ENCODE peak calls at places on chromosomes 3 and 15, in four cellular contexts. J is body of pancreas, D is breast epithelium, I is heart left ventricle. K is an unnamed sample.

GRCh38 chr3:169945313-169945712 is 21.3 kb upstream of the SEC62 start:
- DNase-seq in J (peak; percentile 62), D (no peak), I (peak; percentile 15), K (peak; percentile 85)

GRCh38 chr3:8607285-8608040 is 37.1 kb downstream of the SSUH2 start:
- DNase-seq in J (peak; percentile 74), D (peak; percentile 62), I (peak; percentile 77), K (peak; percentile 51)

GRCh38 chr3:175432338-175433025 is 573.3 kb downstream of the NAALADL2 start:
- DNase-seq in J (no peak), D (no peak), I (no peak), K (no peak)

GRCh38 chr15:88748651-88749050 is 54.6 kb upstream of the ACAN start:
- DNase-seq in J (no peak), D (no peak), I (no peak), K (no peak)

GRCh38 chr15:33370225-33371020 is 59.7 kb downstream of the RYR3 start:
- DNase-seq in J (no peak), D (no peak), I (no peak), K (no peak)

GRCh38 chr3:137062250-137062649 is 104.5 kb downstream of the IL20RB start:
- DNase-seq in J (no peak), D (no peak), I (no peak), K (no peak)

GRCh38 chr3:40206522-40206921 is 103.0 kb upstream of the EIF1B start:
- DNase-seq in J (no peak), D (no peak), I (no peak), K (no peak)

GRCh38 chr15:51444807-51445206 is 103.4 kb downstream of the GLDN start:
- DNase-seq in J (no peak), D (no peak), I (no peak), K (no peak)

GRCh38 chr15:45522179-45522930 is at the start of gene SLC30A4:
- DNase-seq in J (peak; percentile 68), D (peak; percentile 58), I (peak; percentile 75), K (peak; percentile 95)

GRCh38 chr3:36097180-36097579 is 283.1 kb upstream of the STAC start:
- DNase-seq in J (no peak), D (no peak), I (no peak), K (no peak)
- TF ChIP-seq POLR2A in J (no peak), D (no peak), I (no peak), K (no peak)

DNA sequence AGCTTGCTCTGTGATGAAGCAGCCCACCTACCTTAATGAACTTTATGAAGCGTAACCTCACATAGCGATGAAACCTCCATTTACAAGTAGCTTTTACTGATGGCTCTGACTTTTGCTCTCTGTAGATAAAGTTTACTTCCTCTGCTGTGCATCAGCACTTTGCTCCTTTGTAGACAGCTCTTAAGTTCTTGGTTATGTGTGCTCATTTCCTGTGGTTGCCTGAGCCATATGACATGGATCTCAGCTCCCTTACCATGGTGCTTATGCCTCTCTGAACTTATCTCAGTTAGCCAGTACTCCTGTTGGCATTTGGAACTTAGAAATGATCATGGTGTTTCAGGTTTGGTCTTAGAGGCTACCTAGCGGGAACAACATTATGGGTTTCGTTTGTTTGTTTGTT is 7.8 kb downstream of the MFSD1 start:
- DNase-seq in J (peak; percentile 35), D (no peak), I (no peak), K (peak; percentile 35)
- H3K4me3 ChIP-seq in J (no peak overlapping the region), D (no peak overlapping the region), I (no peak overlapping the region), K (no peak overlapping the region)

GRCh38 chr15:40456299-40456712 is 14.5 kb upstream of the CHST14 start:
- DNase-seq in J (peak; percentile 70), D (peak; percentile 73), I (no peak), K (no peak)
- TF ChIP-seq CTCF in J (no peak), D (no peak), I (no peak), K (no peak)

DNA sequence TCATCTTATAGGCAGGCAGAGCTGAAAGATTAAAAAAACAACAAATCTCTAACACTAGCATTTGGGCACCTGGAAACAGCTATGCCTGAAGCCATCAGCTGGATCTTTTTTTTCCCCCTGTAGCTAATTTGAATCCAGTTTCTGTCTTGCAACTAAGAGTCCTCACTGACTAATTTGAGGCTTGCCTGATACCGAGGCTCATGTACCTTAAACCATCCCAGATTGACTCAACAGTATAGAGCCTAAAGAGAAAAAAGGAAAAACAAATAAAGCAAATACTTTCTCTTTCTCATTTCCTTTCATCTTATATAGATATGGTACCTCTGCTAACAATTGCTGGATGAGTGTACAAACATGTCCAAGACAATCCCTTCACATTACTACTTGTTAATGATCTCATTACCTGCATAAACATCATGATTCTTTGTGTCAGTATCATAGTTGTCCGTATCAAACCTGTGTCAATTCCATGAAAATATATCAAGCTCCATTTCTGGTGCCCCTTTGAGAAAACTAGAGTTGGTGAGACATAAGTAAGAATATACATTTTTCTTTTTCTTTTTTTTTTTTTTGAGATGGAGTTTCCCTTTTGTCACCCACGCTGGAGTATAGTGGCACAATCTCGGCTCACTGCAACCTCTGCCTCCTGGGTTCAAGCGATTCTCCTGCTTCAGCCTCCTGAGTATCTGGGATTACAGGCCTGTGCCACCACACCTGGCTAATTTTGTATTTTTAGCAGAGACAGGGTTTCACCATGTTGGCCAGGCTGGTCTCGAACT is 43.1 kb downstream of the BHLHE40 start:
- DNase-seq in J (no peak), D (no peak), I (no peak), K (no peak)
- TF ChIP-seq POLR2A in J (no peak), D (no peak), I (no peak), K (no peak)

GRCh38 chr3:123678108-123678511 is 93.3 kb upstream of the HACD2 start:
- DNase-seq in J (peak; percentile 37), D (no peak), I (no peak), K (no peak)
- H3K4me3 ChIP-seq in J (no peak overlapping the region), D (no peak overlapping the region), I (no peak overlapping the region), K (no peak overlapping the region)

DNA sequence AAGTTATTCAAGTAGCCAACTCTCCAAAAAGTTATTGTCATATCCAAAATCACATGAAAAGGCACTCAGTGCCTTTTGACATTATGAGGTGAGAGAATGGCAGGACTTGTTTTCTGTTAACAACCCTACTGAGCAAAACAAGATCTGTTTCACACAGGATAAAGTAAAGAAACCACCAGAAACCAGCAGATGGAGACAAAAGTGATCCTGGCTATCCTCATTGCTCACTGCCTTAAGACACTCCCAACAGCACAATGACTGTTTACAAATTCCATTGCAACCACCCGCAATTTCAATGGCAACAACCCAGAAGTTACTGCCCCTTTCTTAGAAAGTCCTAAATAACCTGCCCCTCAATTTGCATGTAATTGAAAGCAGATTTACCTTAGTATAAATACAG is 352.6 kb upstream of the NDN start:
- DNase-seq in J (no peak), D (no peak), I (no peak), K (no peak)
- TF ChIP-seq CTCF in J (no peak), D (no peak), I (no peak), K (no peak)

DNA sequence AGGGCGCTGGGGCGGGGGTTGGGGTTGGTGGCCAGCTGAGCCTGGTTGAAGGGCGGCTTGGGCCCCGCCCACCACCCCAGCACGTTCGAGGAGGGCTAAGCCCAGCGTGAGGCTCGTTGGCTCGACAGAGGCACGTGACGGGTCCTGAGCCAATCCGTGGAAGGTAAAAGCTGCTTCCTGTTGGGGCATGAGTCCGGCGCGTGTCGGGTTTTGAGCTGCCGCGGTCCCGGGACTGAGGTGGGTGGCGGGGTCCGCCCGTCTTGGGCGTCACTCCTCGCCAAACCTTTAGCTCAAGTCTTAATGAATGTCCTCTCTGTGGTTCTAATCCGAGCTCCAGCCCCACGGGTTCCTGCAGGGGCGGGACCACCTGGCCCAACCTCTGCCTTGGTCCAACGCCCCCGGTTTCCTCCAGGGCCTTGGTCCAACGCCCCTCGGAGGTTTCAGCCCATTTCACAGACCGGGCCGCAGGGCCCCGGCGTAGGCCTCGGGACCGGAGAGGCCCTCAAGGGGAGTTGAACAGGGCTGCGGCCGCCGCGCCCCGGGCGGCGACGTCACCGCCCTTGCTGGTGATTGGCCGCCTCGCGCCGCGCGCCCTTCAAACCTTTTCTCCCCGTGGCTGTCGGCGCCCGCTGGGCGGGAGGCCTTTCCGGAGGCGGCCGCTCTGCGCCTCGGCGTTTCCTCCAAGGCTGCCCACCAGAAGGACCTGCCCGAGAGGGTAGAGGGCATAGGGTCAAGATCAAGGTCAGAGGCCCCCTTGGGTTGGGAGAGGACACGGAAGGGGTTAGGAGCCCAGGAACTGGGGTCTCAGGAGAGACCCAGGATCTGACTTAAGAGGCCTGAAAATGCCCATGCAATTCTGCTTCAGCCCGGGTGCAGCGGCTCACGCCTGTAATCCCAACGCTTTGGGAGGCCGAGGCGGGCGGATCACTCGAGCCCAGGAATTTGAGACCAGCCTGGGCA is at the start of gene RCCD1:
- DNase-seq in J (peak; percentile 97), D (peak; percentile 94), I (peak; percentile 94), K (peak; percentile 99)
- TF ChIP-seq POLR2A in J (peak; percentile 79), D (peak; percentile 31), I (peak; percentile 59), K (peak; percentile 74)

GRCh38 chr15:29571728-29572454 is 250.4 kb downstream of the TJP1 start:
- DNase-seq in J (no peak), D (no peak), I (no peak), K (no peak)
- H3K4me3 ChIP-seq in J (no peak overlapping the region), D (no peak overlapping the region), I (no peak overlapping the region), K (no peak overlapping the region)

DNA sequence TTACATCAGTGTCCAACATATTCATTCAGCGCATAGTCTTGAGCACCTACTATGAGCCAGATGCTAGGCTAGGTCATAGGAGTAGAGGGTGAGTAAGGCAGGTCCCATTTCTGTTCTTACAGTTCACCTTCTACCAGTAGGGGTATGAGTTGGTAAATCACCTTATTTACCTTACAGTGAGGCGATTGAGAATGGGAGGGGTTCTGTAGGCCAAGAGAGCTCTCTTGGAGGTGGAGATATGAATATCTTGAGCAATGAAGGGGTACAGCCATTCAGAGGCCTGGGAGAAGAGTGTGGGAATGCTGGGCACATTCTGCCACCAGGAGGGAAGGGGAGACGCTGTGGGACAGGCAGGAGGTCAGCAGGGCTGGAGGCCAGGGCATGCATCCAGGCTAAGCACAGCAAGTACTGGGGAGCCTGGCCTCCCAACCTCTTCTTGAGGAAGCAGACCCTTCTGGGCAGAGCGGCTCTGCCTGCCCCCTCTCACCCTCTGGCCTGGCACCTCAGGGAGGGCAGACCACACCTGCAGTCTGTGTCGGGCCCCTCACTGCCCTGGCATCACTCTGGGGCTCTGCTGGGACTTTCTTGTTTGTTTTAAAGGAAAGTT is 123.4 kb downstream of the EEFSEC start:
- DNase-seq in J (no peak), D (no peak), I (no peak), K (peak; percentile 45)
- TF ChIP-seq CTCF in J (no peak), D (no peak), I (no peak), K (no peak)

GRCh38 chr15:74692327-74692726 is 3.5 kb downstream of the EDC3 start:
- DNase-seq in J (no peak), D (no peak), I (no peak), K (no peak)

GRCh38 chr15:74696808-74697207 is 984 bp upstream of the EDC3 start:
- DNase-seq in J (no peak), D (no peak), I (no peak), K (no peak)

GRCh38 chr15:74696398-74696729 is 540 bp upstream of the EDC3 start:
- DNase-seq in J (no peak), D (no peak), I (no peak), K (no peak)

GRCh38 chr15:74695597-74696397 is at the start of gene EDC3:
- DNase-seq in J (peak; percentile 86), D (peak; percentile 80), I (peak; percentile 90), K (peak; percentile 91)
- TF ChIP-seq POLR2A in J (peak; percentile 54), D (peak; percentile 18), I (peak; percentile 45), K (peak; percentile 30)